ENCODE peak calls at places on chromosomes 16 and 17, in seven cellular contexts. U, G, F, H, C, P and B are unnamed samples.

GRCh38 chr17:49993423-49994037 is 1.5 kb downstream of the DLX3 start:
- DNase-seq in H (no peak), C (peak; percentile 55), U (no peak), P (no peak), F (no peak), G (no peak), B (peak; percentile 74)

GRCh38 chr17:75878174-75878998 is at the start of gene TRIM47:
- DNase-seq in H (peak; percentile 80), U (peak; percentile 69), G (peak; percentile 66), C (peak; percentile 87), P (no peak), F (peak; percentile 83), B (peak; percentile 92)

GRCh38 chr16:67967956-67968439 is 439 bp downstream of the SLC12A4 start:
- DNase-seq in G (peak; percentile 42), C (peak; percentile 81), F (peak; percentile 79), P (no peak), U (no peak), H (peak; percentile 41), B (no peak)

GRCh38 chr17:69719474-69720048 is 305.1 kb downstream of the MAP2K6 start:
- DNase-seq in G (no peak), F (no peak), C (no peak), U (no peak), P (no peak), H (no peak), B (no peak)

GRCh38 chr16:89027281-89027680 is 50.3 kb upstream of the CBFA2T3 start:
- DNase-seq in F (no peak), C (no peak), G (no peak), H (no peak), P (no peak), U (no peak), B (no peak)

GRCh38 chr16:86509759-86510464 is 415 bp upstream of the FOXF1 start:
- DNase-seq in F (peak; percentile 51), H (no peak), C (peak; percentile 50), U (no peak), P (no peak), G (peak; percentile 17), B (no peak)

GRCh38 chr16:1991135-1991551 is 1.4 kb downstream of the SYNGR3 start:
- DNase-seq in H (no peak), F (no peak), C (no peak), P (no peak), G (no peak), U (no peak), B (no peak)

GRCh38 chr17:68182940-68183551 is 64.8 kb upstream of the AMZ2 start:
- DNase-seq in F (no peak), H (no peak), G (no peak), C (no peak), P (no peak), U (no peak), B (no peak)

GRCh38 chr17:21010705-21011596 is 31.9 kb downstream of the USP22 start:
- DNase-seq in P (no peak), H (no peak), C (peak; percentile 31), U (no peak), F (peak; percentile 44), G (no peak), B (no peak)

GRCh38 chr16:48318630-48319029 is 66.6 kb downstream of the SIAH1 start:
- DNase-seq in F (no peak), P (no peak), U (no peak), G (peak; percentile 33), H (peak; percentile 80), C (no peak), B (no peak)

GRCh38 chr16:85222151-85222863 is 110.0 kb upstream of the CIBAR2 start:
- DNase-seq in F (no peak), H (no peak), P (no peak), U (no peak), C (no peak), G (no peak), B (no peak)

GRCh38 chr16:49474741-49475140 is 101.1 kb downstream of the C16orf78 start:
- DNase-seq in P (no peak), G (no peak), F (peak; percentile 39), U (peak; percentile 5), C (peak; percentile 16), H (no peak), B (no peak)

GRCh38 chr16:89026121-89026612 is 49.2 kb upstream of the CBFA2T3 start:
- DNase-seq in P (no peak), G (no peak), F (no peak), H (no peak), C (no peak), U (no peak), B (no peak)

GRCh38 chr17:15023589-15023988 is 241.5 kb downstream of the PMP22 start:
- DNase-seq in F (no peak), H (no peak), U (no peak), C (no peak), P (no peak), G (no peak), B (no peak)

GRCh38 chr16:8589293-8590160 is 784 bp downstream of the TMEM114 start:
- DNase-seq in U (no peak), F (no peak), H (no peak), G (peak; percentile 17), C (no peak), P (no peak), B (no peak)

GRCh38 chr17:79005063-79005861 is 4.3 kb downstream of the CANT1 start:
- DNase-seq in C (peak; percentile 31), P (peak; percentile 71), G (peak; percentile 72), U (no peak), H (no peak), F (no peak), B (no peak)

GRCh38 chr17:79002291-79002690 is 7.3 kb downstream of the CANT1 start:
- DNase-seq in U (no peak), C (peak; percentile 25), G (no peak), P (peak; percentile 43), F (no peak), H (no peak), B (no peak)

GRCh38 chr17:79006001-79006400 is 3.6 kb downstream of the CANT1 start:
- DNase-seq in U (no peak), P (peak; percentile 17), H (no peak), C (peak; percentile 33), F (no peak), G (no peak), B (no peak)

GRCh38 chr17:79002796-79003593 is 6.6 kb downstream of the CANT1 start:
- DNase-seq in P (peak; percentile 49), C (peak; percentile 33), G (no peak), H (no peak), F (no peak), U (no peak), B (no peak)

DNA sequence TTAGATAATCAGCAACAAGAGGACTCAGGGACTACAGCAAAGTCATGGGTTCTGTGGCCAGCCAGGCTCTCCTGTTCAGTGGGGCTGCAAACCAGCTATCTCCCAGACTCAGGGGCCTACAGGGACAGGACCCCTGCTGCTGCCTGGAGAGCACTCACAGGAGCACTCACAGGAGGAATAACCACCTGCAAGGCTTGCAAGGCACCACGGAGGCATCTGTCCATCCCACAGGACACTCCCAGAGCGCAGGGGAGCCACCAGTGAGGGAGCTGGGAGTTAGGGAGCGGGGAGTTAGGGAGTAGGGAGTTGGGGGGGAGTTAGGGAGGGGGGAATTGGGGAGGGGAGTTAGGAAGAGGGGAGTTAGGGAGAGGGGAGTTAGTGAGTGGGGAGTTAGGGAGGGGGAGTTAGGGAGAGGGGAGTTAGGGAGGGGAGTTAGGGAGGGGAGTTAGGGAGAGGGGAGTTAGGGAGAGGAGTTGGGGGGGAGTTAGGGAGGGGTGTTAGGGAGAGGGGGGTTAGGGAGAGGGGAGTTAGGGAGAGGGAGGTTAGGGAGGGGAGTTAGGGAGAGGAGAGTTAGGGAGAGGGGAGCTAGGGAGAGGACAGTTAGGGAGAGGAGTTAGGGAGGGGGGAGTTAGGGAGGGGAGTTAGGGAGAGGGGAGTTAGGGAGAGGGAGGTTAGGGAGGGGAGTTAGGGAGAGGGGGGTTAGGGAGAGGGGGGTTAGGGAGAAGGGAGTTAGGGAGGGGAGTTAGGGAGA is 5.7 kb downstream of the CANT1 start:
- DNase-seq in P (peak; percentile 38), U (no peak), C (peak; percentile 30), H (no peak), G (no peak), F (no peak), B (no peak)
- H3K4me3 ChIP-seq in P (no peak overlapping the region), U (no peak overlapping the region), C (no peak overlapping the region), H (no peak overlapping the region), G (no peak overlapping the region), F (no peak overlapping the region), B (no peak overlapping the region)

GRCh38 chr17:918102-918740 is 61.4 kb downstream of the NXN start:
- DNase-seq in F (no peak), P (no peak), G (no peak), C (no peak), U (no peak), H (no peak), B (no peak)

GRCh38 chr17:916315-916714 is 63.3 kb downstream of the NXN start:
- DNase-seq in C (no peak), H (no peak), F (no peak), G (no peak), U (no peak), P (no peak), B (no peak)

GRCh38 chr17:917391-917811 is 62.2 kb downstream of the NXN start:
- DNase-seq in H (no peak), P (no peak), C (no peak), G (no peak), F (no peak), U (no peak), B (no peak)

GRCh38 chr17:913207-913606 is 66.4 kb downstream of the NXN start:
- DNase-seq in P (no peak), H (no peak), U (no peak), F (no peak), C (no peak), G (no peak), B (no peak)

GRCh38 chr17:915416-916201 is 64.0 kb downstream of the NXN start:
- DNase-seq in G (no peak), F (peak; percentile 69), P (no peak), U (no peak), C (no peak), H (no peak), B (no peak)
- H3K27ac ChIP-seq in G (no peak overlapping the region), F (peak overlapping the region; percentile 38), P (peak overlapping the region; percentile 87), U (no peak overlapping the region), C (no peak overlapping the region), H (no peak overlapping the region), B (peak overlapping the region; percentile 56)

GRCh38 chr17:63696381-63696961 is 3.5 kb downstream of the LIMD2 start:
- DNase-seq in G (peak; percentile 40), H (peak; percentile 20), C (no peak), U (no peak), F (no peak), P (no peak), B (no peak)
- TF ChIP-seq CTCF in G (no peak), H (peak; percentile 25), C (no peak), U (peak; percentile 19), F (peak; percentile 34), P (no peak), B (no peak)

GRCh38 chr17:38704645-38705522 is at the start of gene MLLT6:
- DNase-seq in F (peak; percentile 90), U (peak; percentile 84), H (peak; percentile 82), C (peak; percentile 85), P (peak; percentile 78), G (peak; percentile 86), B (peak; percentile 87)

GRCh38 chr17:38701504-38702165 is 3.4 kb upstream of the MLLT6 start:
- DNase-seq in U (no peak), G (peak; percentile 54), C (no peak), P (no peak), F (no peak), H (peak; percentile 72), B (no peak)

GRCh38 chr17:38703742-38704644 is 1.1 kb upstream of the MLLT6 start:
- DNase-seq in U (peak; percentile 68), G (peak; percentile 96), P (peak; percentile 91), H (peak; percentile 94), C (peak; percentile 95), F (peak; percentile 91), B (peak; percentile 83)

GRCh38 chr17:38702166-38702899 is 2.7 kb upstream of the MLLT6 start:
- DNase-seq in U (peak; percentile 87), F (peak; percentile 93), C (peak; percentile 91), P (peak; percentile 92), G (peak; percentile 90), H (peak; percentile 84), B (peak; percentile 92)

GRCh38 chr17:38702900-38703741 is 2.0 kb upstream of the MLLT6 start:
- DNase-seq in G (peak; percentile 30), U (no peak), H (peak; percentile 54), P (no peak), F (no peak), C (no peak), B (no peak)
- H3K4me3 ChIP-seq in G (peak overlapping the region; percentile 59), U (peak overlapping the region; percentile 96), H (peak overlapping the region; percentile 86), P (peak overlapping the region; percentile 92), F (peak overlapping the region; percentile 97), C (peak overlapping the region; percentile 86), B (peak overlapping the region; percentile 92)